ENCODE peak calls at places on chromosomes 16 and 17, in ten cellular contexts. One of them, this sample, is unnamed.

GRCh38 chr17:28548417-28549130 is 3.9 kb downstream of the UNC119 start:
- DNase-seq in psoas muscle: no peak
- DNase-seq in AG10803: no peak
- DNase-seq in AG09309: no peak
- DNase-seq in tibial nerve: no peak
- DNase-seq in PC-3: no peak
- DNase-seq in breast epithelium: no peak
- DNase-seq in epithelial cell of proximal tubule: no peak
- DNase-seq in fibroblast of the aortic adventitia: no peak
- DNase-seq in uterus: no peak
- DNase-seq in this sample: no peak

GRCh38 chr17:42878123-42878880 is 22.3 kb upstream of the G6PC1 start:
- DNase-seq in psoas muscle: no peak
- DNase-seq in AG10803: no peak
- DNase-seq in AG09309: no peak
- DNase-seq in tibial nerve: no peak
- DNase-seq in PC-3: no peak
- DNase-seq in breast epithelium: no peak
- DNase-seq in epithelial cell of proximal tubule: no peak
- DNase-seq in fibroblast of the aortic adventitia: no peak
- DNase-seq in uterus: no peak
- DNase-seq in this sample: no peak

GRCh38 chr17:43074869-43075268 is 49.8 kb downstream of the RND2 start:
- DNase-seq in psoas muscle: no peak
- DNase-seq in AG10803: no peak
- DNase-seq in AG09309: no peak
- DNase-seq in tibial nerve: no peak
- DNase-seq in PC-3: no peak
- DNase-seq in breast epithelium: no peak
- DNase-seq in epithelial cell of proximal tubule: no peak
- DNase-seq in fibroblast of the aortic adventitia: no peak
- DNase-seq in uterus: no peak
- DNase-seq in this sample: no peak

GRCh38 chr17:2177235-2177811 is 122.4 kb downstream of the HIC1 start:
- DNase-seq in psoas muscle: no peak
- DNase-seq in AG10803: peak
- DNase-seq in AG09309: no peak
- DNase-seq in tibial nerve: no peak
- DNase-seq in PC-3: no peak
- DNase-seq in breast epithelium: no peak
- DNase-seq in epithelial cell of proximal tubule: no peak
- DNase-seq in fibroblast of the aortic adventitia: no peak
- DNase-seq in uterus: peak
- DNase-seq in this sample: no peak

GRCh38 chr17:79609175-79609589 is 1.7 kb downstream of the RBFOX3 start:
- DNase-seq in psoas muscle: no peak
- DNase-seq in AG10803: no peak
- DNase-seq in AG09309: no peak
- DNase-seq in tibial nerve: no peak
- DNase-seq in PC-3: no peak
- DNase-seq in breast epithelium: no peak
- DNase-seq in epithelial cell of proximal tubule: no peak
- DNase-seq in fibroblast of the aortic adventitia: no peak
- DNase-seq in uterus: no peak
- DNase-seq in this sample: no peak

GRCh38 chr17:4634981-4635380 is 6.5 kb downstream of the ALOX15 start:
- DNase-seq in psoas muscle: no peak
- DNase-seq in AG10803: peak
- DNase-seq in AG09309: no peak
- DNase-seq in tibial nerve: no peak
- DNase-seq in PC-3: no peak
- DNase-seq in breast epithelium: no peak
- DNase-seq in epithelial cell of proximal tubule: no peak
- DNase-seq in fibroblast of the aortic adventitia: peak
- DNase-seq in uterus: no peak
- DNase-seq in this sample: no peak

GRCh38 chr16:49545243-49545642 is 171.6 kb downstream of the C16orf78 start:
- DNase-seq in psoas muscle: no peak
- DNase-seq in AG10803: no peak
- DNase-seq in AG09309: no peak
- DNase-seq in tibial nerve: no peak
- DNase-seq in PC-3: no peak
- DNase-seq in breast epithelium: no peak
- DNase-seq in epithelial cell of proximal tubule: no peak
- DNase-seq in fibroblast of the aortic adventitia: no peak
- DNase-seq in uterus: no peak
- DNase-seq in this sample: no peak

GRCh38 chr16:53948734-53949430 is 244.9 kb downstream of the FTO start:
- DNase-seq in psoas muscle: no peak
- DNase-seq in AG10803: no peak
- DNase-seq in AG09309: no peak
- DNase-seq in tibial nerve: no peak
- DNase-seq in PC-3: no peak
- DNase-seq in breast epithelium: no peak
- DNase-seq in epithelial cell of proximal tubule: no peak
- DNase-seq in fibroblast of the aortic adventitia: no peak
- DNase-seq in uterus: no peak
- DNase-seq in this sample: no peak

GRCh38 chr16:2515180-2515803 is 1.5 kb downstream of the ATP6V0C start:
- DNase-seq in psoas muscle: no peak
- DNase-seq in AG10803: peak
- DNase-seq in AG09309: no peak
- DNase-seq in tibial nerve: no peak
- DNase-seq in PC-3: no peak
- DNase-seq in breast epithelium: no peak
- DNase-seq in epithelial cell of proximal tubule: no peak
- DNase-seq in fibroblast of the aortic adventitia: no peak
- DNase-seq in uterus: no peak
- DNase-seq in this sample: no peak

GRCh38 chr16:4510747-4511426 is 27.7 kb downstream of the CDIP1 start:
- DNase-seq in psoas muscle: no peak
- DNase-seq in AG10803: no peak
- DNase-seq in AG09309: no peak
- DNase-seq in tibial nerve: no peak
- DNase-seq in PC-3: no peak
- DNase-seq in breast epithelium: no peak
- DNase-seq in epithelial cell of proximal tubule: no peak
- DNase-seq in fibroblast of the aortic adventitia: no peak
- DNase-seq in uterus: no peak
- DNase-seq in this sample: no peak

GRCh38 chr17:41060052-41060604 is at the start of gene KRTAP2-3:
- DNase-seq in psoas muscle: no peak
- DNase-seq in AG10803: peak
- DNase-seq in AG09309: peak
- DNase-seq in tibial nerve: no peak
- DNase-seq in PC-3: peak
- DNase-seq in breast epithelium: no peak
- DNase-seq in epithelial cell of proximal tubule: peak
- DNase-seq in fibroblast of the aortic adventitia: peak
- DNase-seq in uterus: no peak
- DNase-seq in this sample: peak

GRCh38 chr17:7576432-7576937 is 3.0 kb upstream of the CD68 start:
- DNase-seq in psoas muscle: no peak
- DNase-seq in AG10803: no peak
- DNase-seq in AG09309: no peak
- DNase-seq in tibial nerve: no peak
- DNase-seq in PC-3: no peak
- DNase-seq in breast epithelium: no peak
- DNase-seq in epithelial cell of proximal tubule: no peak
- DNase-seq in fibroblast of the aortic adventitia: no peak
- DNase-seq in uterus: no peak
- DNase-seq in this sample: no peak

GRCh38 chr16:85173981-85174751 is 61.9 kb upstream of the CIBAR2 start:
- DNase-seq in psoas muscle: peak
- DNase-seq in AG10803: peak
- DNase-seq in AG09309: no peak
- DNase-seq in tibial nerve: no peak
- DNase-seq in PC-3: peak
- DNase-seq in breast epithelium: no peak
- DNase-seq in epithelial cell of proximal tubule: no peak
- DNase-seq in fibroblast of the aortic adventitia: peak
- DNase-seq in uterus: no peak
- DNase-seq in this sample: peak

GRCh38 chr16:85171004-85171808 is 58.9 kb upstream of the CIBAR2 start:
- DNase-seq in psoas muscle: peak
- DNase-seq in AG10803: no peak
- DNase-seq in AG09309: no peak
- DNase-seq in tibial nerve: no peak
- DNase-seq in PC-3: no peak
- DNase-seq in breast epithelium: no peak
- DNase-seq in epithelial cell of proximal tubule: no peak
- DNase-seq in fibroblast of the aortic adventitia: no peak
- DNase-seq in uterus: no peak
- DNase-seq in this sample: no peak

GRCh38 chr16:85173077-85173980 is 61.1 kb upstream of the CIBAR2 start:
- DNase-seq in psoas muscle: peak
- DNase-seq in AG10803: peak
- DNase-seq in AG09309: peak
- DNase-seq in tibial nerve: no peak
- DNase-seq in PC-3: peak
- DNase-seq in breast epithelium: no peak
- DNase-seq in epithelial cell of proximal tubule: peak
- DNase-seq in fibroblast of the aortic adventitia: peak
- DNase-seq in uterus: no peak
- DNase-seq in this sample: no peak

GRCh38 chr16:85171809-85172464 is 59.7 kb upstream of the CIBAR2 start:
- DNase-seq in psoas muscle: peak
- DNase-seq in AG10803: peak
- DNase-seq in AG09309: no peak
- DNase-seq in tibial nerve: no peak
- DNase-seq in PC-3: peak
- DNase-seq in breast epithelium: no peak
- DNase-seq in epithelial cell of proximal tubule: no peak
- DNase-seq in fibroblast of the aortic adventitia: no peak
- DNase-seq in uterus: no peak
- DNase-seq in this sample: no peak

DNA sequence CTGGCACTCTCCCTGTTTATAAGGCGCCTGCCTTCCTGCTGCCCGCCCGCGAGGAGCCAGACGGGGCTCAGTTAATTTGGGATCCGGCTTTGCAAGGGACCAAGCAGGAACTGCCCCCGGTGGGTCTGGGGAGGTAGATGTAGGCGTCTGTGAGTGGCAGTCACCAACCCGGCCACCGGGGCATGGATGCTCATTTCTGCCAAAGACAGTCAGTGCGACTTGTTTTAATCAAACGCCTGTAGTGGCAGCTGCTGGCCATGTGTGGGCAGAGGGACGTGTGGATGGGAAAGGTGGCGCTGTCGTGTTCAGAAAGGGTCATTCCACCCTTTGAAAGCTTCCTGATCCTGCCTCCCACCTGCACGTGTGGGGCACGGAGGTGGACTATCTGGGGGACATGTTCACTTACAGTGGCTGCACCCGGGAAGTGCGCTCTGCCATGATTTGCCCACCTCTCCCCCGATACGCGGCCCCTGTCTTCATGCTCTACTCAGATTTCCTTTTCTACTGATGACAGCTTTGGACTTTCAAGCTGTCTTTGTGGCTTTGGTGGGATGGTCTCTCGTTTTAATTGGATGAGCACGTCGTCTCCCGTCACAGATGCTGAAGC is 60.3 kb upstream of the CIBAR2 start:
- DNase-seq in psoas muscle: peak
- DNase-seq in AG10803: peak
- DNase-seq in AG09309: no peak
- DNase-seq in tibial nerve: no peak
- DNase-seq in PC-3: peak
- DNase-seq in breast epithelium: no peak
- DNase-seq in epithelial cell of proximal tubule: no peak
- DNase-seq in fibroblast of the aortic adventitia: no peak
- DNase-seq in uterus: no peak
- DNase-seq in this sample: no peak
- TF ChIP-seq CTCF in psoas muscle: peak
- TF ChIP-seq CTCF in AG10803: peak
- TF ChIP-seq CTCF in AG09309: peak
- TF ChIP-seq CTCF in tibial nerve: peak
- TF ChIP-seq CTCF in PC-3: peak
- TF ChIP-seq CTCF in breast epithelium: peak
- TF ChIP-seq CTCF in epithelial cell of proximal tubule: peak
- TF ChIP-seq CTCF in fibroblast of the aortic adventitia: no peak
- TF ChIP-seq CTCF in uterus: peak
- TF ChIP-seq CTCF in this sample: peak

GRCh38 chr16:69171325-69172095 is 15.5 kb upstream of the SNTB2 start:
- DNase-seq in psoas muscle: no peak
- DNase-seq in AG10803: peak
- DNase-seq in AG09309: no peak
- DNase-seq in tibial nerve: no peak
- DNase-seq in PC-3: no peak
- DNase-seq in breast epithelium: no peak
- DNase-seq in epithelial cell of proximal tubule: no peak
- DNase-seq in fibroblast of the aortic adventitia: peak
- DNase-seq in uterus: no peak
- DNase-seq in this sample: no peak
- H3K4me3 ChIP-seq in psoas muscle: no peak
- H3K4me3 ChIP-seq in AG10803: no peak
- H3K4me3 ChIP-seq in AG09309: no peak
- H3K4me3 ChIP-seq in tibial nerve: no peak
- H3K4me3 ChIP-seq in PC-3: no peak
- H3K4me3 ChIP-seq in breast epithelium: no peak
- H3K4me3 ChIP-seq in epithelial cell of proximal tubule: no peak
- H3K4me3 ChIP-seq in fibroblast of the aortic adventitia: no peak
- H3K4me3 ChIP-seq in uterus: no peak
- H3K4me3 ChIP-seq in this sample: no peak

GRCh38 chr17:71535311-71535710 is 585.5 kb upstream of the SOX9 start:
- DNase-seq in psoas muscle: no peak
- DNase-seq in AG10803: peak
- DNase-seq in AG09309: no peak
- DNase-seq in tibial nerve: no peak
- DNase-seq in PC-3: no peak
- DNase-seq in breast epithelium: no peak
- DNase-seq in epithelial cell of proximal tubule: no peak
- DNase-seq in fibroblast of the aortic adventitia: no peak
- DNase-seq in uterus: no peak
- DNase-seq in this sample: no peak
- TF ChIP-seq CTCF in psoas muscle: no peak
- TF ChIP-seq CTCF in AG10803: no peak
- TF ChIP-seq CTCF in AG09309: no peak
- TF ChIP-seq CTCF in tibial nerve: no peak
- TF ChIP-seq CTCF in PC-3: no peak
- TF ChIP-seq CTCF in breast epithelium: no peak
- TF ChIP-seq CTCF in epithelial cell of proximal tubule: no peak
- TF ChIP-seq CTCF in fibroblast of the aortic adventitia: no peak
- TF ChIP-seq CTCF in uterus: no peak
- TF ChIP-seq CTCF in this sample: no peak

DNA sequence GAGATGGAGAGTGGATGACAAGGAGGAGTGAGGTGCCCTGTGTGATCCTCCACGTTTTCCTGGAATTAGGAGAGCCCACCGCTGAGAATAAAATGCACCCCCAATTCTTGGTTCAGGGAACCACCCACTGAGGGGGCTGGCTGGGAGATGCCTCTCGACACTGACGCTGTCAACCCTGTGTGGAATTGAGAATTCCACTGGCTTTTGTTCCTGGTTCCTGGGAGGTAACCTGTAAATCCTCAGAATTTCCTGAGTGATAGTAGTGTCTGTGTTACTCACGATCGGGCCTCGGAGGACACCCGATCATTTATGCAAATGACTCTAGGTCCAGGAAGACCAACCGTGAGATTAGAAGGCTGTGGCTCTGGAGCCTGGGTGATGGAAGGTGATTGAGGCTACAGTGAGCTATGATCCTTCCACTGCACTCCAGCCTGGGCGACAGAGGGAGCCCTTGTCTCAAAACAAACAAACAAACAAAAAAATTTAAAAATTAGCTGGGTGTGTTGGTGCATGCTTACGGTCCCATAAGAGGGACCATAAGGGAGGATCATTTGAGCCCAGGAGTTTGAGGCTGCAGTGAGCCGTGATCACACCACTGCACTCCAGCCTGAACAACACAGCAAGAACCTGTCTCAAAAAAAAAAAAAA is 11.7 kb upstream of the PRPSAP1 start:
- DNase-seq in psoas muscle: no peak
- DNase-seq in AG10803: peak
- DNase-seq in AG09309: no peak
- DNase-seq in tibial nerve: no peak
- DNase-seq in PC-3: peak
- DNase-seq in breast epithelium: no peak
- DNase-seq in epithelial cell of proximal tubule: no peak
- DNase-seq in fibroblast of the aortic adventitia: no peak
- DNase-seq in uterus: no peak
- DNase-seq in this sample: no peak
- H3K4me3 ChIP-seq in psoas muscle: no peak
- H3K4me3 ChIP-seq in AG10803: no peak
- H3K4me3 ChIP-seq in AG09309: no peak
- H3K4me3 ChIP-seq in tibial nerve: no peak
- H3K4me3 ChIP-seq in PC-3: no peak
- H3K4me3 ChIP-seq in breast epithelium: no peak
- H3K4me3 ChIP-seq in epithelial cell of proximal tubule: no peak
- H3K4me3 ChIP-seq in fibroblast of the aortic adventitia: no peak
- H3K4me3 ChIP-seq in uterus: no peak
- H3K4me3 ChIP-seq in this sample: no peak

This sample was measured in BJ.